ENCODE peak calls at places on chromosomes 11 and 22, in six cellular contexts. O is fibroblast of the aortic adventitia, X is PC-9, C is PC-3, G is MCF 10A, T is endothelial cell. F is an unnamed sample.

GRCh38 chr11:10893713-10894112 is 35.9 kb upstream of the ZBED5 start:
- DNase-seq in X (no peak), T (no peak), G (peak), C (peak), O (peak), F (no peak)

GRCh38 chr11:77473001-77473800 is 693 bp downstream of the PAK1 start:
- DNase-seq in G (peak), C (peak), X (peak), T (peak), O (no peak), F (peak)

GRCh38 chr11:4098026-4098621 is 3.5 kb downstream of the RRM1 start:
- DNase-seq in C (no peak), O (no peak), T (no peak), G (no peak), X (no peak), F (no peak)

GRCh38 chr11:116984589-116984988 is 113.6 kb downstream of the SIK3 start:
- DNase-seq in X (no peak), G (peak), T (no peak), O (peak), C (peak), F (no peak)

GRCh38 chr11:15779518-15779917 is 576.8 kb downstream of the SOX6 start:
- DNase-seq in O (no peak), T (no peak), G (no peak), X (no peak), C (no peak), F (no peak)

GRCh38 chr11:86193297-86194095 is 51.1 kb upstream of the EED start:
- DNase-seq in X (peak), G (peak), O (peak), C (peak), T (peak), F (peak)

GRCh38 chr11:47148903-47149535 is 27.7 kb downstream of the ARFGAP2 start:
- DNase-seq in O (peak), C (no peak), T (no peak), G (no peak), X (no peak), F (no peak)

GRCh38 chr22:50318698-50319411 is 8.0 kb downstream of the DENND6B start:
- DNase-seq in X (no peak), T (no peak), O (no peak), G (no peak), C (no peak), F (no peak)

GRCh38 chr22:49838771-49839717 is 11.4 kb upstream of the BRD1 start:
- DNase-seq in T (no peak), X (no peak), G (no peak), C (no peak), O (no peak), F (peak)

GRCh38 chr11:122202951-122203456 is 87.0 kb upstream of the BLID start:
- DNase-seq in C (peak), O (peak), T (peak), G (peak), X (peak), F (peak)

GRCh38 chr22:50445071-50445879 is 29.6 kb downstream of the SBF1 start:
- DNase-seq in O (no peak), T (no peak), X (no peak), G (no peak), C (no peak), F (no peak)

GRCh38 chr11:35178067-35178805 is 39.3 kb downstream of the CD44 start:
- DNase-seq in O (no peak), G (peak), X (no peak), C (no peak), T (no peak), F (no peak)

GRCh38 chr11:44556735-44557409 is 8.6 kb upstream of the CD82 start:
- DNase-seq in T (peak), X (peak), C (peak), O (peak), G (peak), F (peak)

GRCh38 chr11:76654980-76655379 is 15.6 kb downstream of the LRRC32 start:
- DNase-seq in X (no peak), T (no peak), G (no peak), C (no peak), O (no peak), F (no peak)

GRCh38 chr11:59550842-59551650 is 39.7 kb downstream of the OR4D9 start:
- DNase-seq in X (peak), G (peak), O (peak), C (peak), T (peak), F (peak)

GRCh38 chr11:120756931-120757330 is 245.4 kb downstream of the GRIK4 start:
- DNase-seq in X (no peak), C (peak), T (no peak), O (no peak), G (no peak), F (peak)

GRCh38 chr11:93585758-93586157 is 42.6 kb upstream of the SMCO4 start:
- DNase-seq in G (peak), X (peak), T (no peak), C (peak), O (peak), F (peak)

GRCh38 chr22:19492504-19493174 is 12.9 kb downstream of the CDC45 start:
- DNase-seq in C (no peak), G (no peak), T (no peak), X (no peak), O (no peak), F (no peak)

GRCh38 chr11:41146326-41146725 is 313.1 kb downstream of the LRRC4C start:
- DNase-seq in G (no peak), C (no peak), X (no peak), T (no peak), O (no peak), F (peak)

GRCh38 chr11:120424185-120424969 is 87.2 kb upstream of the GRIK4 start:
- DNase-seq in G (peak), T (no peak), C (peak), X (no peak), O (no peak), F (no peak)

GRCh38 chr22:25759825-25760231 is 17.8 kb downstream of the MYO18B start:
- DNase-seq in T (no peak), O (peak), C (peak), G (peak), X (peak), F (no peak)

GRCh38 chr22:25702571-25703167 is 39.3 kb upstream of the MYO18B start:
- DNase-seq in C (no peak), O (no peak), X (no peak), T (no peak), G (no peak), F (no peak)

GRCh38 chr22:38981005-38981658 is 1.0 kb upstream of the APOBEC3B start:
- DNase-seq in T (no peak), C (peak), X (peak), O (peak), G (peak), F (peak)

GRCh38 chr22:29427176-29427760 is 11.1 kb upstream of the RFPL1 start:
- DNase-seq in O (no peak), T (no peak), G (no peak), C (no peak), X (no peak), F (no peak)

GRCh38 chr22:36467042-36467810 is 14.2 kb downstream of the TXN2 start:
- DNase-seq in C (peak), O (peak), G (no peak), T (no peak), X (peak), F (no peak)

GRCh38 chr22:21632237-21632895 is at the start of gene CCDC116:
- DNase-seq in O (no peak), C (no peak), G (no peak), X (no peak), T (no peak), F (peak)

GRCh38 chr11:127126956-127127355 is 126.4 kb upstream of the KIRREL3 start:
- DNase-seq in C (no peak), G (no peak), T (no peak), O (no peak), X (no peak), F (peak)

GRCh38 chr22:48359613-48359965 is 1468.1 kb downstream of the BRD1 start:
- DNase-seq in X (no peak), O (no peak), G (no peak), T (no peak), C (no peak), F (no peak)

GRCh38 chr22:38984224-38984623 is 2.1 kb downstream of the APOBEC3B start:
- DNase-seq in X (no peak), C (no peak), O (no peak), T (no peak), G (no peak), F (no peak)

GRCh38 chr11:88538088-88538487 is 200.6 kb upstream of the CTSC start:
- DNase-seq in O (peak), G (peak), T (no peak), X (no peak), C (peak), F (no peak)

GRCh38 chr22:37750596-37751162 is 53.8 kb downstream of the TRIOBP start:
- DNase-seq in O (no peak), T (no peak), C (no peak), X (peak), G (peak), F (no peak)

GRCh38 chr22:24471570-24471969 is 23.6 kb upstream of the UPB1 start:
- DNase-seq in C (no peak), G (no peak), X (no peak), T (no peak), O (peak), F (no peak)

GRCh38 chr11:114077482-114078305 is 18.2 kb downstream of the ZBTB16 start:
- DNase-seq in G (no peak), O (no peak), C (no peak), T (no peak), X (no peak), F (no peak)

GRCh38 chr22:38751422-38752346 is 4.1 kb downstream of the SUN2 start:
- DNase-seq in C (no peak), T (no peak), O (no peak), X (peak), G (no peak), F (no peak)

GRCh38 chr22:39278040-39278439 is 33.3 kb upstream of the PDGFB start:
- DNase-seq in G (peak), X (no peak), C (peak), O (no peak), T (no peak), F (no peak)

GRCh38 chr11:94049351-94049750 is 28.2 kb downstream of the HEPHL1 start:
- DNase-seq in X (no peak), T (no peak), G (peak), O (no peak), C (peak), F (no peak)

GRCh38 chr22:41501209-41501608 is 32.3 kb downstream of the ACO2 start:
- DNase-seq in O (no peak), T (no peak), C (no peak), X (no peak), G (peak), F (peak)
- TF ChIP-seq CTCF in O (peak), T (no peak), C (peak), X (peak), G (peak), F (peak)

GRCh38 chr11:130548491-130548833 is 100.0 kb downstream of the ADAMTS15 start:
- DNase-seq in G (no peak), T (no peak), C (peak), O (peak), X (no peak), F (no peak)
- TF ChIP-seq CTCF in G (no peak), T (no peak), C (no peak), O (peak), X (no peak), F (no peak)

GRCh38 chr11:128756469-128756868 is 62.6 kb downstream of the FLI1 start:
- DNase-seq in G (no peak), T (no peak), X (no peak), O (no peak), C (no peak), F (no peak)
- TF ChIP-seq CTCF in G (no peak), T (no peak), X (no peak), O (no peak), C (no peak), F (no peak)

DNA sequence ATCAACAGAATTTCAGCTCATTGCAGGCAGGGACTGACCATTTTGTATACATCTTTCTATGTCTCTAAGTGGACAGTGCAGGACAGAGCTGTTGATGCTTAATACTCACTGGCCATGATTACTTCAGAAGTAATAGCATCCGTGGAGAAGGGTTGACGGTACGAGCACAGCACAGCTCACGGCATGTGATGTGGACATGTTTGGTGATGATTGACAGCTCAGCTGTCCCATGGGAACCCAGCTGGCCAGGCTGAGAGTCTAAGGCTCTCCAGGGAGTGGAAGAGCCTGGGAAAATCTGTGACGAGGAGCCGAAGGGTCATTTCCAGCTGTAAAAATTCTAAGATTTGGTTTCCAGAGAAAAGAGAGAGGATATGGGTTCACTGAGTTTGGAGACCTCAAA is 198.2 kb downstream of the SNX19 start:
- DNase-seq in C (no peak), T (no peak), O (no peak), G (no peak), X (no peak), F (no peak)
- TF ChIP-seq CTCF in C (no peak), T (no peak), O (no peak), G (no peak), X (no peak), F (no peak)

GRCh38 chr22:32444068-32444467 is 20.2 kb downstream of the BPIFC start:
- DNase-seq in T (peak), O (no peak), G (peak), X (peak), C (peak), F (peak)
- TF ChIP-seq CTCF in T (no peak), O (no peak), G (peak), X (peak), C (peak), F (peak)

GRCh38 chr11:101881586-101881985 is 33.2 kb upstream of the CEP126 start:
- DNase-seq in T (no peak), X (no peak), C (no peak), O (no peak), G (no peak), F (no peak)

GRCh38 chr11:101885631-101886030 is 29.2 kb upstream of the CEP126 start:
- DNase-seq in X (no peak), C (no peak), G (no peak), O (no peak), T (no peak), F (no peak)

DNA sequence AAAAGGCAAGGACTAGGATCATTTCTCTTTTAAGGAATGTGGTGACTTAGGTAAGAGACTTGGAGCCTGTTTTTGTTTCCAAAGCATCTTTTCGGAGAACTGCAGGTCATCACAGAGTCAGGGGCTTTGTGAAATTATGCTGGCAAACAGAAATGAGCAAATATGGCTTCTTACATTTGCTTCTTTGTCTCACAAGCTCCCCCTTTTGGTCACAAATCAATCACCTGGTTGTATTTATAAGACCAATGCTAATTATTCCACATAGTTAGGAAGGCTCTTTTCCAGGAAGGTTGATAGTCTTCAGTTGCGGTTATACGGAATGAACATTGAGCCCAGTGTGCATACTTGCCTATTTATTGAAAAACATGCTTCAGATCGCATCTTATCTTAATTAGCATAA is 34.6 kb upstream of the CEP126 start:
- DNase-seq in C (peak), X (no peak), G (peak), O (peak), T (no peak), F (peak)
- TF ChIP-seq CTCF in C (peak), X (peak), G (peak), O (peak), T (peak), F (peak)

DNA sequence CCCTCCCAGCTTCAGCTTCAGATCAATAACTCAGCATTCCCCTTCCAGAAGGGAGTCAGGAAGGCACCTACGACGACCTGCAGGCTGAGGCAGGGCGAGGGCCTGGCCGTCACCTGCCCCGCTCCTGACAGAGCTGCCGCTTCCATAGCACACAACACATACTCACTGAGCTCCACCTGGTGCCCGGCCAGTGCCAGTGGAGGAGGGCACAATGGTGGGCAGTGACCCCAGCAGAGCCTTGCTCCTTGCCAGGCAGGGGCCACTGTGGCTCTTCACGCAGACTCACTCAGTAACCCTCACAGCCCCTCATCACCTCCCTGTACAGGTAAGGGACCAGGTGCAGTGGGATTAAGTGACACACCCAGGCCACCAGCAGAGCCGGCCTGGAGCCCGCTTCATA is 24.6 kb downstream of the LRFN4 start:
- DNase-seq in X (no peak), C (no peak), G (no peak), T (no peak), O (no peak), F (no peak)
- TF ChIP-seq CTCF in X (no peak), C (no peak), G (no peak), T (no peak), O (no peak), F (no peak)